ENCODE peak calls at places on chromosomes 11 and 22, in five cellular contexts. L, B, Q, H and G are unnamed samples.

GRCh38 chr11:67410369-67410831 is 5.1 kb upstream of the CARNS1 start:
- DNase-seq in H (no peak), L (no peak), Q (no peak), B (no peak), G (no peak)

GRCh38 chr11:62133328-62134065 is 9.7 kb downstream of the INCENP start:
- DNase-seq in L (no peak), Q (no peak), B (no peak), H (no peak), G (no peak)

GRCh38 chr11:65290448-65291165 is 24.1 kb upstream of the CDC42EP2 start:
- DNase-seq in L (peak; percentile 60), B (no peak), Q (peak; percentile 83), H (no peak), G (peak; percentile 98)

GRCh38 chr22:28931844-28932561 is 48.6 kb downstream of the ZNRF3 start:
- DNase-seq in H (no peak), Q (no peak), B (no peak), L (no peak), G (no peak)

GRCh38 chr11:6604081-6604626 is 580 bp downstream of the ILK start:
- DNase-seq in B (peak; percentile 54), Q (peak; percentile 21), H (peak; percentile 53), L (peak; percentile 83), G (no peak)

GRCh38 chr11:117333921-117334320 is 6.3 kb downstream of the CEP164 start:
- DNase-seq in H (no peak), Q (no peak), B (no peak), L (no peak), G (no peak)

GRCh38 chr22:50672471-50673230 is at the start of gene SHANK3:
- DNase-seq in L (peak; percentile 39), B (no peak), Q (no peak), H (no peak), G (no peak)

GRCh38 chr22:17264321-17265052 is 45.3 kb upstream of the ADA2 start:
- DNase-seq in Q (no peak), H (no peak), B (no peak), L (no peak), G (no peak)

GRCh38 chr11:134474070-134474860 is 62.2 kb upstream of the B3GAT1 start:
- DNase-seq in B (no peak), L (no peak), Q (no peak), H (no peak), G (no peak)

GRCh38 chr11:60987577-60988277 is 16.2 kb downstream of the CD6 start:
- DNase-seq in B (peak; percentile 67), L (no peak), H (no peak), Q (no peak), G (no peak)

GRCh38 chr11:113507341-113507740 is 32.1 kb upstream of the DRD2 start:
- DNase-seq in L (no peak), H (no peak), Q (no peak), B (no peak), G (no peak)

GRCh38 chr11:1484716-1485503 is 1.7 kb downstream of the MOB2 start:
- DNase-seq in H (no peak), L (no peak), B (no peak), Q (no peak), G (no peak)